ENCODE peak calls at places on chromosomes 6 and 20, in five cellular contexts. D, O, W, F and C are unnamed samples.

GRCh38 chr6:5663256-5663655 is 343.5 kb downstream of the NRN1 start:
- DNase-seq in W (no peak), O (no peak), F (no peak), D (no peak), C (no peak)

GRCh38 chr6:31794866-31795615 is 511 bp downstream of the VARS1 start:
- DNase-seq in W (peak; percentile 54), O (no peak), D (peak; percentile 59), F (no peak), C (no peak)

GRCh38 chr20:34581341-34582189 is 23.0 kb downstream of the MAP1LC3A start:
- DNase-seq in O (no peak), D (peak; percentile 66), F (no peak), W (no peak), C (peak; percentile 89)

GRCh38 chr20:53547664-53548239 is 45.9 kb downstream of the ZNF217 start:
- DNase-seq in O (peak; percentile 31), D (peak; percentile 75), F (peak; percentile 82), W (peak; percentile 76), C (peak; percentile 82)

GRCh38 chr20:44460795-44461141 is 14.9 kb upstream of the TTPAL start:
- DNase-seq in W (peak; percentile 58), D (peak; percentile 40), F (no peak), O (peak; percentile 74), C (peak; percentile 61)

GRCh38 chr20:21517566-21518277 is 3.9 kb upstream of the NKX2-2 start:
- DNase-seq in D (no peak), O (no peak), F (peak; percentile 73), W (no peak), C (no peak)

GRCh38 chr6:27791182-27791939 is 120.8 kb downstream of the OR2B2 start:
- DNase-seq in O (peak; percentile 78), W (peak; percentile 84), D (peak; percentile 88), F (peak; percentile 87), C (peak; percentile 93)

GRCh38 chr6:75201901-75202672 is 3.8 kb downstream of the COL12A1 start:
- DNase-seq in D (peak; percentile 36), O (no peak), F (peak; percentile 86), W (no peak), C (peak; percentile 39)

GRCh38 chr20:59662856-59663512 is 58.6 kb downstream of the PHACTR3 start:
- DNase-seq in W (no peak), D (no peak), O (no peak), F (no peak), C (no peak)

GRCh38 chr6:1949533-1949932 is 295.9 kb downstream of the GMDS start:
- DNase-seq in F (no peak), W (peak; percentile 85), D (peak; percentile 72), O (no peak), C (peak; percentile 77)

GRCh38 chr6:75855047-75855446 is 106.0 kb downstream of the MYO6 start:
- DNase-seq in O (peak; percentile 58), D (peak; percentile 81), W (peak; percentile 74), F (no peak), C (peak; percentile 85)

GRCh38 chr20:5696011-5696559 is 54.1 kb upstream of the SHLD1 start:
- DNase-seq in W (no peak), D (peak; percentile 88), F (no peak), O (no peak), C (peak; percentile 93)

GRCh38 chr20:41000628-41001027 is 28.0 kb upstream of the TOP1 start:
- DNase-seq in W (no peak), F (no peak), D (no peak), O (no peak), C (no peak)

GRCh38 chr6:36851149-36851614 is 11.9 kb upstream of the CPNE5 start:
- DNase-seq in O (peak; percentile 71), F (peak; percentile 78), W (peak; percentile 88), D (peak; percentile 78), C (peak; percentile 92)

GRCh38 chr6:138568997-138569396 is 69.7 kb upstream of the NHSL1 start:
- DNase-seq in F (no peak), W (no peak), O (no peak), D (no peak), C (no peak)

GRCh38 chr20:22680031-22680740 is 95.8 kb upstream of the FOXA2 start:
- DNase-seq in F (no peak), D (no peak), W (no peak), O (no peak), C (no peak)

GRCh38 chr20:32526561-32526960 is 58.6 kb downstream of the NOL4L start:
- DNase-seq in D (no peak), F (no peak), O (no peak), W (no peak), C (no peak)

GRCh38 chr6:15280023-15280422 is 34.2 kb downstream of the JARID2 start:
- DNase-seq in W (no peak), O (no peak), F (no peak), D (peak; percentile 53), C (peak; percentile 73)